ENCODE peak calls at places on chromosomes 13 and 19, in four cellular contexts. W, K, H and V are unnamed samples.

GRCh38 chr13:98050041-98050466 is 92.8 kb upstream of the FARP1 start:
- DNase-seq in W (no peak), K (no peak), H (no peak), V (no peak)

GRCh38 chr19:1130801-1131717 is 27.3 kb downstream of the GPX4 start:
- DNase-seq in W (no peak), K (peak), H (peak), V (no peak)

GRCh38 chr13:47455581-47455980 is 545.5 kb downstream of the SUCLA2 start:
- DNase-seq in W (no peak), K (no peak), H (no peak), V (no peak)

GRCh38 chr19:49591731-49592485 is 926 bp downstream of the PRR12 start:
- DNase-seq in W (no peak), K (peak), H (peak), V (peak)

GRCh38 chr19:43628646-43629326 is 9.4 kb upstream of the ZNF428 start:
- DNase-seq in H (no peak), K (no peak), W (no peak), V (no peak)

GRCh38 chr19:47267350-47267759 is 7.3 kb upstream of the INAFM1 start:
- DNase-seq in K (no peak), W (no peak), H (no peak), V (no peak)

GRCh38 chr19:34317311-34317927 is 47.6 kb upstream of the GPI start:
- DNase-seq in K (no peak), H (peak), W (no peak), V (no peak)

GRCh38 chr13:112356190-112356589 is 20.0 kb upstream of the SPACA7 start:
- DNase-seq in K (no peak), H (no peak), W (no peak), V (no peak)

GRCh38 chr19:42207767-42208259 is 9.7 kb downstream of the DEDD2 start:
- DNase-seq in H (no peak), K (no peak), W (peak), V (peak)